ENCODE peak calls at places on chromosomes 1 and 21, in five cellular contexts. G, S, M, T and W are unnamed samples.

GRCh38 chr1:244454412-244454811 is 2.7 kb upstream of the ADSS2 start:
- DNase-seq in M (no peak), G (no peak), T (no peak), S (no peak), W (no peak)

GRCh38 chr1:181784039-181784683 is 277.4 kb downstream of the ZNF648 start:
- DNase-seq in S (no peak), T (no peak), G (no peak), M (no peak), W (no peak)

GRCh38 chr1:168465942-168466702 is 77.7 kb downstream of the XCL2 start:
- DNase-seq in S (no peak), T (peak; percentile 45), G (peak; percentile 44), M (no peak), W (peak; percentile 97)

GRCh38 chr21:34599534-34600101 is 15.3 kb downstream of the RCAN1 start:
- DNase-seq in S (no peak), T (no peak), G (no peak), M (no peak), W (no peak)

GRCh38 chr1:225879521-225880209 is 2.5 kb downstream of the TMEM63A start:
- DNase-seq in M (no peak), T (peak; percentile 29), G (no peak), S (no peak), W (no peak)

GRCh38 chr1:156750191-156750931 is 1.1 kb downstream of the HDGF start:
- DNase-seq in G (peak; percentile 43), M (no peak), T (peak; percentile 51), S (no peak), W (no peak)

GRCh38 chr21:45258476-45258875 is 29.2 kb downstream of the POFUT2 start:
- DNase-seq in M (no peak), T (no peak), S (no peak), G (no peak), W (no peak)

GRCh38 chr1:49995734-49996133 is 28.0 kb downstream of the AGBL4 start:
- DNase-seq in M (no peak), T (no peak), G (no peak), S (no peak), W (no peak)

GRCh38 chr1:42674214-42674613 is 8.0 kb upstream of the YBX1 start:
- DNase-seq in G (no peak), T (no peak), S (no peak), M (no peak), W (no peak)

GRCh38 chr1:114032271-114033218 is 53.3 kb downstream of the OLFML3 start:
- DNase-seq in T (no peak), G (peak; percentile 80), M (no peak), S (peak; percentile 86), W (no peak)

GRCh38 chr1:159173303-159173702 is 1.9 kb downstream of the CADM3 start:
- DNase-seq in M (no peak), G (no peak), T (no peak), S (no peak), W (no peak)

GRCh38 chr1:24739241-24739640 is 6.0 kb upstream of the CLIC4 start:
- DNase-seq in T (no peak), G (no peak), S (no peak), M (no peak), W (no peak)

GRCh38 chr1:5889462-5889861 is 102.8 kb downstream of the NPHP4 start:
- DNase-seq in T (no peak), G (no peak), M (no peak), S (no peak), W (no peak)

GRCh38 chr1:156122519-156123355 is 8.2 kb downstream of the LMNA start:
- DNase-seq in M (peak; percentile 78), T (peak; percentile 27), S (peak; percentile 89), G (peak; percentile 92), W (peak; percentile 85)

GRCh38 chr1:37056201-37056764 is 22.0 kb upstream of the GRIK3 start:
- DNase-seq in S (no peak), G (no peak), T (peak; percentile 48), M (no peak), W (no peak)

GRCh38 chr1:114153051-114153620 is 533 bp downstream of the SYT6 start:
- DNase-seq in T (no peak), M (no peak), G (no peak), S (no peak), W (no peak)

GRCh38 chr1:8189931-8190483 is 127.9 kb upstream of the SLC45A1 start:
- DNase-seq in G (peak; percentile 38), T (no peak), S (no peak), M (no peak), W (peak; percentile 40)

GRCh38 chr1:30906631-30907389 is 1.7 kb downstream of the SDC3 start:
- DNase-seq in M (no peak), S (no peak), G (no peak), T (no peak), W (peak; percentile 12)

GRCh38 chr1:42186172-42186571 is 21.6 kb upstream of the GUCA2A start:
- DNase-seq in M (no peak), S (peak; percentile 62), T (no peak), G (peak; percentile 76), W (no peak)

GRCh38 chr1:170010443-170010842 is 64.1 kb downstream of the KIFAP3 start:
- DNase-seq in M (no peak), G (peak; percentile 82), T (no peak), S (peak; percentile 50), W (peak; percentile 12)